ENCODE peak calls at places on chromosomes 4 and X, in four cellular contexts. V is DMS 273 treated with DMSO at 0.1 percent for 48 hours; E is naive thymus-derived CD8-positive, alpha-beta T cell; S is mesenteric fat pad. U is an unnamed sample.

GRCh38 chrX:67612231-67612630 is 68.4 kb downstream of the AR start:
- DNase-seq in V (no peak), E (no peak), S (no peak), U (no peak)

GRCh38 chr4:114998316-114998715 is 115.1 kb downstream of the NDST4 start:
- DNase-seq in V (no peak), E (no peak), S (no peak), U (no peak)

GRCh38 chrX:69615779-69616519 is at the start of gene EDA:
- DNase-seq in V (peak), E (peak), S (peak), U (peak)

GRCh38 chr4:140893939-140894338 is 137.8 kb upstream of the TBC1D9 start:
- DNase-seq in V (no peak), E (no peak), S (no peak), U (no peak)

GRCh38 chr4:179128299-179128698 is 1686.1 kb upstream of the AGA start:
- DNase-seq in V (no peak), E (no peak), S (no peak), U (no peak)

GRCh38 chr4:153782567-153782966 is 6.3 kb downstream of the SFRP2 start:
- DNase-seq in V (no peak), E (no peak), S (no peak), U (no peak)

GRCh38 chr4:69970071-69970470 is 4.5 kb upstream of the CSN2 start:
- DNase-seq in V (no peak), E (no peak), S (no peak), U (no peak)

GRCh38 chrX:153770606-153771175 is 6.6 kb downstream of the PLXNB3 start:
- DNase-seq in V (no peak), E (no peak), S (no peak), U (peak)